ENCODE peak calls at places on chromosomes 11 and 22, in ten cellular contexts. One of them, this sample, is unnamed.

GRCh38 chr11:67438121-67438902 is 830 bp upstream of the PTPRCAP start:
- DNase-seq in T1000: no peak
- DNase-seq in activated T-helper 1 cell treated with Interleukin-2 at 50 U/mL for 16 hours: peak
- DNase-seq in memory B cell: peak
- DNase-seq in activated naive CD8-positive, alpha-beta T cell treated with anti-CD3 and anti-CD28 coated beads, Interleukin-2, amount 50 U/mL, for 24 hours: peak
- DNase-seq in NCI-H1417: no peak
- DNase-seq in renal cortical epithelial cell: no peak
- DNase-seq in RWPE1: no peak
- DNase-seq in AG09319: no peak
- DNase-seq in upper lobe of right lung: no peak
- DNase-seq in this sample: no peak

GRCh38 chr22:38240734-38241252 is 32.0 kb downstream of the TMEM184B start:
- DNase-seq in RWPE1: peak
- DNase-seq in renal cortical epithelial cell: peak
- DNase-seq in AG09319: no peak
- DNase-seq in NCI-H1417: no peak
- DNase-seq in activated T-helper 1 cell treated with Interleukin-2 at 50 U/mL for 16 hours: no peak
- DNase-seq in upper lobe of right lung: no peak
- DNase-seq in activated naive CD8-positive, alpha-beta T cell treated with anti-CD3 and anti-CD28 coated beads, Interleukin-2, amount 50 U/mL, for 24 hours: no peak
- DNase-seq in T1000: peak
- DNase-seq in memory B cell: no peak
- DNase-seq in this sample: peak

GRCh38 chr11:126072141-126072741 is 9.6 kb upstream of the CDON start:
- DNase-seq in activated naive CD8-positive, alpha-beta T cell treated with anti-CD3 and anti-CD28 coated beads, Interleukin-2, amount 50 U/mL, for 24 hours: no peak
- DNase-seq in memory B cell: no peak
- DNase-seq in renal cortical epithelial cell: peak
- DNase-seq in AG09319: no peak
- DNase-seq in upper lobe of right lung: no peak
- DNase-seq in activated T-helper 1 cell treated with Interleukin-2 at 50 U/mL for 16 hours: no peak
- DNase-seq in RWPE1: peak
- DNase-seq in T1000: no peak
- DNase-seq in NCI-H1417: no peak
- DNase-seq in this sample: peak

GRCh38 chr11:73249304-73249703 is 22.8 kb upstream of the P2RY6 start:
- DNase-seq in NCI-H1417: no peak
- DNase-seq in activated naive CD8-positive, alpha-beta T cell treated with anti-CD3 and anti-CD28 coated beads, Interleukin-2, amount 50 U/mL, for 24 hours: no peak
- DNase-seq in T1000: no peak
- DNase-seq in AG09319: no peak
- DNase-seq in activated T-helper 1 cell treated with Interleukin-2 at 50 U/mL for 16 hours: no peak
- DNase-seq in RWPE1: no peak
- DNase-seq in upper lobe of right lung: peak
- DNase-seq in memory B cell: no peak
- DNase-seq in renal cortical epithelial cell: peak
- DNase-seq in this sample: no peak

GRCh38 chr22:29150701-29151100 is 55.0 kb upstream of the EMID1 start:
- DNase-seq in activated T-helper 1 cell treated with Interleukin-2 at 50 U/mL for 16 hours: no peak
- DNase-seq in memory B cell: no peak
- DNase-seq in T1000: no peak
- DNase-seq in RWPE1: no peak
- DNase-seq in AG09319: no peak
- DNase-seq in renal cortical epithelial cell: no peak
- DNase-seq in NCI-H1417: no peak
- DNase-seq in upper lobe of right lung: no peak
- DNase-seq in activated naive CD8-positive, alpha-beta T cell treated with anti-CD3 and anti-CD28 coated beads, Interleukin-2, amount 50 U/mL, for 24 hours: no peak
- DNase-seq in this sample: no peak

GRCh38 chr11:130583866-130584265 is 135.4 kb downstream of the ADAMTS15 start:
- DNase-seq in memory B cell: no peak
- DNase-seq in activated T-helper 1 cell treated with Interleukin-2 at 50 U/mL for 16 hours: no peak
- DNase-seq in NCI-H1417: no peak
- DNase-seq in RWPE1: no peak
- DNase-seq in renal cortical epithelial cell: no peak
- DNase-seq in activated naive CD8-positive, alpha-beta T cell treated with anti-CD3 and anti-CD28 coated beads, Interleukin-2, amount 50 U/mL, for 24 hours: no peak
- DNase-seq in AG09319: no peak
- DNase-seq in T1000: no peak
- DNase-seq in upper lobe of right lung: no peak
- DNase-seq in this sample: no peak

GRCh38 chr11:108432783-108433182 is 34.5 kb downstream of the C11orf65 start:
- DNase-seq in activated T-helper 1 cell treated with Interleukin-2 at 50 U/mL for 16 hours: no peak
- DNase-seq in AG09319: no peak
- DNase-seq in renal cortical epithelial cell: peak
- DNase-seq in upper lobe of right lung: no peak
- DNase-seq in NCI-H1417: no peak
- DNase-seq in activated naive CD8-positive, alpha-beta T cell treated with anti-CD3 and anti-CD28 coated beads, Interleukin-2, amount 50 U/mL, for 24 hours: no peak
- DNase-seq in memory B cell: no peak
- DNase-seq in T1000: no peak
- DNase-seq in RWPE1: no peak
- DNase-seq in this sample: no peak

GRCh38 chr11:78248903-78249302 is 60.2 kb downstream of the USP35 start:
- DNase-seq in activated T-helper 1 cell treated with Interleukin-2 at 50 U/mL for 16 hours: no peak
- DNase-seq in RWPE1: no peak
- DNase-seq in renal cortical epithelial cell: no peak
- DNase-seq in upper lobe of right lung: no peak
- DNase-seq in NCI-H1417: no peak
- DNase-seq in activated naive CD8-positive, alpha-beta T cell treated with anti-CD3 and anti-CD28 coated beads, Interleukin-2, amount 50 U/mL, for 24 hours: no peak
- DNase-seq in memory B cell: no peak
- DNase-seq in AG09319: no peak
- DNase-seq in T1000: no peak
- DNase-seq in this sample: no peak

GRCh38 chr11:83194284-83195175 is 1.0 kb downstream of the ANKRD42 start:
- DNase-seq in AG09319: peak
- DNase-seq in NCI-H1417: peak
- DNase-seq in renal cortical epithelial cell: peak
- DNase-seq in RWPE1: peak
- DNase-seq in activated T-helper 1 cell treated with Interleukin-2 at 50 U/mL for 16 hours: peak
- DNase-seq in memory B cell: peak
- DNase-seq in T1000: peak
- DNase-seq in activated naive CD8-positive, alpha-beta T cell treated with anti-CD3 and anti-CD28 coated beads, Interleukin-2, amount 50 U/mL, for 24 hours: peak
- DNase-seq in upper lobe of right lung: peak
- DNase-seq in this sample: peak

GRCh38 chr22:48754611-48755331 is 1072.9 kb downstream of the BRD1 start:
- DNase-seq in AG09319: no peak
- DNase-seq in memory B cell: no peak
- DNase-seq in activated T-helper 1 cell treated with Interleukin-2 at 50 U/mL for 16 hours: no peak
- DNase-seq in RWPE1: no peak
- DNase-seq in T1000: no peak
- DNase-seq in NCI-H1417: no peak
- DNase-seq in renal cortical epithelial cell: no peak
- DNase-seq in activated naive CD8-positive, alpha-beta T cell treated with anti-CD3 and anti-CD28 coated beads, Interleukin-2, amount 50 U/mL, for 24 hours: no peak
- DNase-seq in upper lobe of right lung: no peak
- DNase-seq in this sample: no peak

GRCh38 chr22:16915711-16916110 is 90.5 kb upstream of the XKR3 start:
- DNase-seq in AG09319: no peak
- DNase-seq in renal cortical epithelial cell: peak
- DNase-seq in RWPE1: no peak
- DNase-seq in activated T-helper 1 cell treated with Interleukin-2 at 50 U/mL for 16 hours: no peak
- DNase-seq in NCI-H1417: no peak
- DNase-seq in memory B cell: no peak
- DNase-seq in activated naive CD8-positive, alpha-beta T cell treated with anti-CD3 and anti-CD28 coated beads, Interleukin-2, amount 50 U/mL, for 24 hours: no peak
- DNase-seq in upper lobe of right lung: no peak
- DNase-seq in T1000: no peak
- DNase-seq in this sample: no peak

GRCh38 chr22:30196141-30196866 is 50.3 kb downstream of the LIF start:
- DNase-seq in renal cortical epithelial cell: peak
- DNase-seq in upper lobe of right lung: peak
- DNase-seq in memory B cell: no peak
- DNase-seq in activated naive CD8-positive, alpha-beta T cell treated with anti-CD3 and anti-CD28 coated beads, Interleukin-2, amount 50 U/mL, for 24 hours: peak
- DNase-seq in AG09319: peak
- DNase-seq in activated T-helper 1 cell treated with Interleukin-2 at 50 U/mL for 16 hours: peak
- DNase-seq in RWPE1: peak
- DNase-seq in T1000: peak
- DNase-seq in NCI-H1417: peak
- DNase-seq in this sample: peak

GRCh38 chr11:118334746-118335145 is 7.8 kb downstream of the CD3D start:
- DNase-seq in NCI-H1417: no peak
- DNase-seq in renal cortical epithelial cell: no peak
- DNase-seq in activated T-helper 1 cell treated with Interleukin-2 at 50 U/mL for 16 hours: no peak
- DNase-seq in memory B cell: no peak
- DNase-seq in activated naive CD8-positive, alpha-beta T cell treated with anti-CD3 and anti-CD28 coated beads, Interleukin-2, amount 50 U/mL, for 24 hours: no peak
- DNase-seq in upper lobe of right lung: no peak
- DNase-seq in T1000: no peak
- DNase-seq in RWPE1: no peak
- DNase-seq in AG09319: no peak
- DNase-seq in this sample: no peak

GRCh38 chr11:109040303-109040702 is 375.4 kb downstream of the DDX10 start:
- DNase-seq in RWPE1: no peak
- DNase-seq in NCI-H1417: no peak
- DNase-seq in T1000: no peak
- DNase-seq in AG09319: no peak
- DNase-seq in upper lobe of right lung: no peak
- DNase-seq in renal cortical epithelial cell: no peak
- DNase-seq in memory B cell: no peak
- DNase-seq in activated T-helper 1 cell treated with Interleukin-2 at 50 U/mL for 16 hours: no peak
- DNase-seq in activated naive CD8-positive, alpha-beta T cell treated with anti-CD3 and anti-CD28 coated beads, Interleukin-2, amount 50 U/mL, for 24 hours: no peak
- DNase-seq in this sample: no peak

GRCh38 chr11:35619030-35619753 is 932 bp downstream of the FJX1 start:
- DNase-seq in memory B cell: no peak
- DNase-seq in T1000: no peak
- DNase-seq in AG09319: no peak
- DNase-seq in activated T-helper 1 cell treated with Interleukin-2 at 50 U/mL for 16 hours: no peak
- DNase-seq in RWPE1: peak
- DNase-seq in NCI-H1417: peak
- DNase-seq in upper lobe of right lung: peak
- DNase-seq in renal cortical epithelial cell: no peak
- DNase-seq in activated naive CD8-positive, alpha-beta T cell treated with anti-CD3 and anti-CD28 coated beads, Interleukin-2, amount 50 U/mL, for 24 hours: peak
- DNase-seq in this sample: peak

GRCh38 chr22:46102159-46102558 is 48.2 kb upstream of the PPARA start:
- DNase-seq in activated T-helper 1 cell treated with Interleukin-2 at 50 U/mL for 16 hours: no peak
- DNase-seq in upper lobe of right lung: no peak
- DNase-seq in NCI-H1417: no peak
- DNase-seq in memory B cell: no peak
- DNase-seq in renal cortical epithelial cell: no peak
- DNase-seq in AG09319: no peak
- DNase-seq in T1000: no peak
- DNase-seq in activated naive CD8-positive, alpha-beta T cell treated with anti-CD3 and anti-CD28 coated beads, Interleukin-2, amount 50 U/mL, for 24 hours: no peak
- DNase-seq in RWPE1: no peak
- DNase-seq in this sample: no peak

GRCh38 chr11:47571012-47571729 is 5.8 kb downstream of the PTPMT1 start:
- DNase-seq in activated naive CD8-positive, alpha-beta T cell treated with anti-CD3 and anti-CD28 coated beads, Interleukin-2, amount 50 U/mL, for 24 hours: no peak
- DNase-seq in T1000: no peak
- DNase-seq in upper lobe of right lung: no peak
- DNase-seq in AG09319: no peak
- DNase-seq in renal cortical epithelial cell: no peak
- DNase-seq in activated T-helper 1 cell treated with Interleukin-2 at 50 U/mL for 16 hours: no peak
- DNase-seq in NCI-H1417: no peak
- DNase-seq in memory B cell: no peak
- DNase-seq in RWPE1: no peak
- DNase-seq in this sample: no peak

GRCh38 chr11:122843281-122844150 is 5.2 kb downstream of the CRTAM start:
- DNase-seq in activated T-helper 1 cell treated with Interleukin-2 at 50 U/mL for 16 hours: peak
- DNase-seq in memory B cell: peak
- DNase-seq in RWPE1: no peak
- DNase-seq in activated naive CD8-positive, alpha-beta T cell treated with anti-CD3 and anti-CD28 coated beads, Interleukin-2, amount 50 U/mL, for 24 hours: peak
- DNase-seq in AG09319: no peak
- DNase-seq in NCI-H1417: peak
- DNase-seq in T1000: no peak
- DNase-seq in upper lobe of right lung: no peak
- DNase-seq in renal cortical epithelial cell: no peak
- DNase-seq in this sample: peak

GRCh38 chr11:47969401-47969800 is 11.0 kb upstream of the PTPRJ start:
- DNase-seq in memory B cell: no peak
- DNase-seq in renal cortical epithelial cell: no peak
- DNase-seq in T1000: no peak
- DNase-seq in AG09319: no peak
- DNase-seq in activated naive CD8-positive, alpha-beta T cell treated with anti-CD3 and anti-CD28 coated beads, Interleukin-2, amount 50 U/mL, for 24 hours: no peak
- DNase-seq in upper lobe of right lung: no peak
- DNase-seq in activated T-helper 1 cell treated with Interleukin-2 at 50 U/mL for 16 hours: no peak
- DNase-seq in RWPE1: no peak
- DNase-seq in NCI-H1417: no peak
- DNase-seq in this sample: no peak

GRCh38 chr22:27992294-27993165 is 73.5 kb upstream of the PITPNB start:
- DNase-seq in RWPE1: no peak
- DNase-seq in upper lobe of right lung: no peak
- DNase-seq in AG09319: no peak
- DNase-seq in memory B cell: no peak
- DNase-seq in T1000: no peak
- DNase-seq in renal cortical epithelial cell: no peak
- DNase-seq in activated naive CD8-positive, alpha-beta T cell treated with anti-CD3 and anti-CD28 coated beads, Interleukin-2, amount 50 U/mL, for 24 hours: no peak
- DNase-seq in NCI-H1417: no peak
- DNase-seq in activated T-helper 1 cell treated with Interleukin-2 at 50 U/mL for 16 hours: no peak
- DNase-seq in this sample: no peak

GRCh38 chr11:126328444-126328843 is 24.6 kb downstream of the DCPS start:
- DNase-seq in activated naive CD8-positive, alpha-beta T cell treated with anti-CD3 and anti-CD28 coated beads, Interleukin-2, amount 50 U/mL, for 24 hours: no peak
- DNase-seq in T1000: no peak
- DNase-seq in upper lobe of right lung: peak
- DNase-seq in renal cortical epithelial cell: no peak
- DNase-seq in memory B cell: no peak
- DNase-seq in activated T-helper 1 cell treated with Interleukin-2 at 50 U/mL for 16 hours: no peak
- DNase-seq in AG09319: no peak
- DNase-seq in RWPE1: no peak
- DNase-seq in NCI-H1417: no peak
- DNase-seq in this sample: no peak